ENCODE peak calls at places on chromosomes 1 and 21, in eight cellular contexts. O is RKO, B is NCI-H1436 treated with DMSO at 0.1 percent for 48 hours, R is progenitor cell of endocrine pancreas, Y is hepatic stellate cell, M is endodermal cell, K is WERI-Rb-1, S is AG08396. F is an unnamed sample.

GRCh38 chr21:20013851-20014250 is 984.4 kb upstream of the NCAM2 start:
- DNase-seq in O (no peak), B (no peak), R (no peak), Y (no peak), M (no peak), K (no peak), S (no peak), F (no peak)

GRCh38 chr1:18901147-18901951 is 1.0 kb downstream of the ALDH4A1 start:
- DNase-seq in O (no peak), B (no peak), R (no peak), Y (no peak), M (no peak), K (no peak), S (no peak), F (no peak)

GRCh38 chr1:226951286-226952120 is 11.4 kb downstream of the COQ8A start:
- DNase-seq in O (no peak), B (no peak), R (no peak), Y (no peak), M (peak; percentile 37), K (no peak), S (no peak), F (no peak)

GRCh38 chr21:31781737-31782136 is 49.8 kb upstream of the SCAF4 start:
- DNase-seq in O (peak; percentile 52), B (no peak), R (no peak), Y (no peak), M (no peak), K (no peak), S (peak; percentile 38), F (no peak)

GRCh38 chr1:62398377-62398776 is 38.5 kb upstream of the USP1 start:
- DNase-seq in O (peak; percentile 74), B (no peak), R (no peak), Y (peak; percentile 45), M (no peak), K (no peak), S (peak; percentile 25), F (no peak)

GRCh38 chr1:243269461-243269801 is 13.6 kb downstream of the SDCCAG8 start:
- DNase-seq in O (no peak), B (no peak), R (no peak), Y (no peak), M (no peak), K (no peak), S (no peak), F (no peak)

GRCh38 chr1:28865997-28866650 is 48.2 kb upstream of the EPB41 start:
- DNase-seq in O (no peak), B (no peak), R (no peak), Y (no peak), M (no peak), K (no peak), S (peak; percentile 38), F (no peak)

GRCh38 chr21:44304846-44305245 is 5.0 kb downstream of the PFKL start:
- DNase-seq in O (peak; percentile 32), B (no peak), R (peak; percentile 50), Y (peak; percentile 76), M (peak; percentile 83), K (peak; percentile 83), S (peak; percentile 76), F (peak; percentile 60)

GRCh38 chr1:10059329-10059691 is 26.6 kb downstream of the UBE4B start:
- DNase-seq in O (no peak), B (no peak), R (no peak), Y (no peak), M (no peak), K (no peak), S (no peak), F (no peak)

GRCh38 chr1:84365225-84366221 is 32.8 kb upstream of the DNASE2B start:
- DNase-seq in O (peak; percentile 68), B (no peak), R (no peak), Y (peak; percentile 64), M (no peak), K (no peak), S (peak; percentile 79), F (no peak)

GRCh38 chr1:95282496-95282850 is 48.5 kb downstream of the RWDD3 start:
- DNase-seq in O (no peak), B (no peak), R (no peak), Y (no peak), M (no peak), K (no peak), S (no peak), F (no peak)

GRCh38 chr1:44664730-44665370 is 9.4 kb downstream of the TMEM53 start:
- DNase-seq in O (no peak), B (no peak), R (no peak), Y (no peak), M (no peak), K (no peak), S (no peak), F (no peak)

GRCh38 chr1:98962156-98962555 is 42.5 kb downstream of the PLPPR5 start:
- DNase-seq in O (no peak), B (no peak), R (no peak), Y (no peak), M (no peak), K (no peak), S (no peak), F (no peak)

GRCh38 chr1:176102243-176102642 is 104.8 kb downstream of the COP1 start:
- DNase-seq in O (peak; percentile 16), B (no peak), R (no peak), Y (no peak), M (no peak), K (no peak), S (no peak), F (no peak)

GRCh38 chr1:180949616-180950000 is 36.9 kb downstream of the KIAA1614 start:
- DNase-seq in O (no peak), B (no peak), R (no peak), Y (no peak), M (no peak), K (no peak), S (no peak), F (no peak)

GRCh38 chr1:85047472-85048295 is 616 bp downstream of the MCOLN3 start:
- DNase-seq in O (peak; percentile 35), B (no peak), R (peak; percentile 45), Y (no peak), M (peak; percentile 82), K (peak; percentile 48), S (peak; percentile 30), F (peak; percentile 16)

GRCh38 chr21:38699048-38699447 is 106.7 kb upstream of the ETS2 start:
- DNase-seq in O (no peak), B (no peak), R (no peak), Y (no peak), M (peak; percentile 62), K (peak; percentile 53), S (no peak), F (peak; percentile 43)

GRCh38 chr21:41953249-41953830 is 478 bp downstream of the C2CD2 start:
- DNase-seq in O (no peak), B (no peak), R (no peak), Y (no peak), M (peak; percentile 72), K (peak; percentile 22), S (peak; percentile 66), F (peak; percentile 40)

GRCh38 chr1:119276558-119276957 is 92.0 kb upstream of the HAO2 start:
- DNase-seq in O (no peak), B (no peak), R (no peak), Y (no peak), M (peak; percentile 65), K (peak; percentile 77), S (no peak), F (no peak)

GRCh38 chr1:39576016-39576657 is 453 bp downstream of the PABPC4 start:
- DNase-seq in O (no peak), B (no peak), R (no peak), Y (peak; percentile 25), M (peak; percentile 62), K (no peak), S (peak; percentile 65), F (peak; percentile 24)

GRCh38 chr21:32611471-32611997 is 643 bp downstream of the CFAP298 start:
- DNase-seq in O (peak; percentile 47), B (no peak), R (no peak), Y (peak; percentile 41), M (peak; percentile 63), K (peak; percentile 41), S (peak; percentile 57), F (peak; percentile 56)

GRCh38 chr21:25240974-25241373 is 366.3 kb downstream of the MRPL39 start:
- DNase-seq in O (no peak), B (no peak), R (no peak), Y (no peak), M (no peak), K (no peak), S (no peak), F (no peak)

GRCh38 chr1:173937062-173937461 is 19.9 kb upstream of the SERPINC1 start:
- DNase-seq in O (no peak), B (no peak), R (no peak), Y (no peak), M (no peak), K (no peak), S (no peak), F (no peak)

GRCh38 chr1:22379566-22379965 is 72.1 kb upstream of the ZBTB40 start:
- DNase-seq in O (no peak), B (no peak), R (no peak), Y (no peak), M (no peak), K (no peak), S (no peak), F (no peak)

GRCh38 chr21:46060596-46061061 is 37.3 kb upstream of the COL6A2 start:
- DNase-seq in O (no peak), B (no peak), R (no peak), Y (peak; percentile 96), M (peak; percentile 10), K (peak; percentile 9), S (peak; percentile 90), F (no peak)

GRCh38 chr21:39673736-39674135 is 61.0 kb downstream of the B3GALT5 start:
- DNase-seq in O (no peak), B (no peak), R (no peak), Y (no peak), M (no peak), K (no peak), S (no peak), F (no peak)

GRCh38 chr1:239909894-239910293 is 181.8 kb upstream of the FMN2 start:
- DNase-seq in O (no peak), B (no peak), R (no peak), Y (no peak), M (no peak), K (no peak), S (peak; percentile 67), F (no peak)

GRCh38 chr1:110319332-110320167 is 19.6 kb upstream of the RBM15 start:
- DNase-seq in O (no peak), B (no peak), R (no peak), Y (no peak), M (no peak), K (no peak), S (no peak), F (no peak)

F was measured in endothelial cell.